ENCODE peak calls at places on chromosomes 3 and 15, in eight cellular contexts. One of them, this sample, is unnamed.

GRCh38 chr3:2568929-2569328 is 470.3 kb downstream of the CNTN4 start:
- DNase-seq in transverse colon: no peak
- DNase-seq in adrenal gland: no peak
- DNase-seq in CD8-positive, alpha-beta T cell: no peak
- DNase-seq in fibroblast of lung: no peak
- DNase-seq in aorta: no peak
- DNase-seq in sigmoid colon: no peak
- DNase-seq in psoas muscle: no peak
- DNase-seq in this sample: no peak

GRCh38 chr3:15327941-15328340 is 4.4 kb downstream of the SH3BP5 start:
- DNase-seq in transverse colon: peak; percentile 62
- DNase-seq in adrenal gland: peak; percentile 71
- DNase-seq in CD8-positive, alpha-beta T cell: no peak
- DNase-seq in fibroblast of lung: peak; percentile 61
- DNase-seq in aorta: peak; percentile 83
- DNase-seq in sigmoid colon: no peak
- DNase-seq in psoas muscle: peak; percentile 80
- DNase-seq in this sample: no peak

GRCh38 chr15:42156266-42156922 is at the start of gene PLA2G4F:
- DNase-seq in transverse colon: peak; percentile 83
- DNase-seq in adrenal gland: no peak
- DNase-seq in CD8-positive, alpha-beta T cell: no peak
- DNase-seq in fibroblast of lung: no peak
- DNase-seq in aorta: no peak
- DNase-seq in sigmoid colon: no peak
- DNase-seq in psoas muscle: peak; percentile 79
- DNase-seq in this sample: no peak

GRCh38 chr3:104102386-104102785 is 1264.3 kb upstream of the ALCAM start:
- DNase-seq in transverse colon: no peak
- DNase-seq in adrenal gland: no peak
- DNase-seq in CD8-positive, alpha-beta T cell: no peak
- DNase-seq in fibroblast of lung: peak; percentile 45
- DNase-seq in aorta: no peak
- DNase-seq in sigmoid colon: no peak
- DNase-seq in psoas muscle: no peak
- DNase-seq in this sample: peak; percentile 35

GRCh38 chr3:89059201-89059600 is 48.2 kb upstream of the EPHA3 start:
- DNase-seq in transverse colon: no peak
- DNase-seq in adrenal gland: no peak
- DNase-seq in CD8-positive, alpha-beta T cell: no peak
- DNase-seq in fibroblast of lung: peak; percentile 95
- DNase-seq in aorta: peak; percentile 68
- DNase-seq in sigmoid colon: no peak
- DNase-seq in psoas muscle: no peak
- DNase-seq in this sample: no peak

GRCh38 chr15:42080585-42081462 is 13.5 kb downstream of the PLA2G4D start:
- DNase-seq in transverse colon: no peak
- DNase-seq in adrenal gland: no peak
- DNase-seq in CD8-positive, alpha-beta T cell: peak; percentile 31
- DNase-seq in fibroblast of lung: peak; percentile 12
- DNase-seq in aorta: no peak
- DNase-seq in sigmoid colon: peak; percentile 52
- DNase-seq in psoas muscle: no peak
- DNase-seq in this sample: peak; percentile 17

GRCh38 chr3:152621967-152622812 is 212.7 kb upstream of the P2RY1 start:
- DNase-seq in transverse colon: no peak
- DNase-seq in adrenal gland: no peak
- DNase-seq in CD8-positive, alpha-beta T cell: no peak
- DNase-seq in fibroblast of lung: no peak
- DNase-seq in aorta: no peak
- DNase-seq in sigmoid colon: no peak
- DNase-seq in psoas muscle: no peak
- DNase-seq in this sample: no peak

GRCh38 chr15:31077181-31077580 is 24.3 kb downstream of the TRPM1 start:
- DNase-seq in transverse colon: peak; percentile 23
- DNase-seq in adrenal gland: no peak
- DNase-seq in CD8-positive, alpha-beta T cell: no peak
- DNase-seq in fibroblast of lung: no peak
- DNase-seq in aorta: no peak
- DNase-seq in sigmoid colon: no peak
- DNase-seq in psoas muscle: no peak
- DNase-seq in this sample: no peak

GRCh38 chr3:24368605-24369004 is 126.0 kb downstream of the THRB start:
- DNase-seq in transverse colon: no peak
- DNase-seq in adrenal gland: no peak
- DNase-seq in CD8-positive, alpha-beta T cell: no peak
- DNase-seq in fibroblast of lung: no peak
- DNase-seq in aorta: no peak
- DNase-seq in sigmoid colon: no peak
- DNase-seq in psoas muscle: no peak
- DNase-seq in this sample: no peak

GRCh38 chr15:55282284-55282833 is 7.3 kb downstream of the RAB27A start:
- DNase-seq in transverse colon: no peak
- DNase-seq in adrenal gland: peak; percentile 75
- DNase-seq in CD8-positive, alpha-beta T cell: no peak
- DNase-seq in fibroblast of lung: peak; percentile 91
- DNase-seq in aorta: no peak
- DNase-seq in sigmoid colon: no peak
- DNase-seq in psoas muscle: no peak
- DNase-seq in this sample: peak; percentile 70

GRCh38 chr3:34669490-34669889 is 871.1 kb downstream of the PDCD6IP start:
- DNase-seq in transverse colon: no peak
- DNase-seq in adrenal gland: no peak
- DNase-seq in CD8-positive, alpha-beta T cell: no peak
- DNase-seq in fibroblast of lung: no peak
- DNase-seq in aorta: no peak
- DNase-seq in sigmoid colon: no peak
- DNase-seq in psoas muscle: no peak
- DNase-seq in this sample: no peak

GRCh38 chr3:42662813-42663535 is 9.5 kb downstream of the ZBTB47 start:
- DNase-seq in transverse colon: no peak
- DNase-seq in adrenal gland: no peak
- DNase-seq in CD8-positive, alpha-beta T cell: no peak
- DNase-seq in fibroblast of lung: no peak
- DNase-seq in aorta: no peak
- DNase-seq in sigmoid colon: peak; percentile 59
- DNase-seq in psoas muscle: no peak
- DNase-seq in this sample: no peak

GRCh38 chr3:172061724-172062184 is 22.4 kb downstream of the FNDC3B start:
- DNase-seq in transverse colon: peak; percentile 43
- DNase-seq in adrenal gland: no peak
- DNase-seq in CD8-positive, alpha-beta T cell: no peak
- DNase-seq in fibroblast of lung: peak; percentile 45
- DNase-seq in aorta: no peak
- DNase-seq in sigmoid colon: no peak
- DNase-seq in psoas muscle: no peak
- DNase-seq in this sample: no peak

GRCh38 chr3:58704745-58705144 is 38.2 kb upstream of the FAM3D start:
- DNase-seq in transverse colon: no peak
- DNase-seq in adrenal gland: no peak
- DNase-seq in CD8-positive, alpha-beta T cell: no peak
- DNase-seq in fibroblast of lung: no peak
- DNase-seq in aorta: no peak
- DNase-seq in sigmoid colon: no peak
- DNase-seq in psoas muscle: no peak
- DNase-seq in this sample: no peak

DNA sequence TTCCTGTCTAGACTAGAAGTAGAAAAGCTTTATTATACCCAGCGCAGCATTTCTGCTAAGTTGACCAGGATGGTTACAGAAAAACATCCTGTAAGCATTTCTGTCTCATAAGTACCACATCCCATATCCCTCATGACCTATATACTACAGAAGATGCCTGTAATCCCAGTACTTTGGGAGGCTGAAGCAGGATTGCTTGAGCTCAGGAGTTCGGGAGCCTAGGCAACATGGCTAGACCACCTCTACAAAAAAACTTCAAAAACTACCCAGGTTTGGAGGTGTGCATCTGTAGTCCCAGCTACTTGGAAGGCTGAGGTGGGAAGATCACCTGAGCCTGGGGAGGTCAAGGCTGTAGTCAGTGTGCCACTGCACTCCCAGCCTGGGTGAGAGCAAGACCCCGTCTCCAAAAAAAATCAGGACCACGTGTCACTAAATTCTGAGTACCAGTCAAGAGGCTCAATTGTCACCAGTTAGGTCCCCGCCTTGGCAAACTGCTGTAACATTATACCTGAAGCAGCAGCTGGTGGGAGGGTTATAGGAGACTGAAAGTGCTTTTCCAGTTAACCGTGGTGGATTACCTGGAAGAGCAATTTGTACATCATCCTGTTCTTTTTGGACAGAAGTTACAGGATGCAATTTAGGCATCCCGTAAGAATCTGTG is 6.2 kb downstream of the RPL32 start:
- DNase-seq in transverse colon: no peak
- DNase-seq in adrenal gland: no peak
- DNase-seq in CD8-positive, alpha-beta T cell: no peak
- DNase-seq in fibroblast of lung: no peak
- DNase-seq in aorta: no peak
- DNase-seq in sigmoid colon: no peak
- DNase-seq in psoas muscle: no peak
- DNase-seq in this sample: no peak
- H3K4me3 ChIP-seq in transverse colon: no peak overlapping the region
- H3K4me3 ChIP-seq in adrenal gland: no peak overlapping the region
- H3K4me3 ChIP-seq in CD8-positive, alpha-beta T cell: no peak overlapping the region
- H3K4me3 ChIP-seq in fibroblast of lung: no peak overlapping the region
- H3K4me3 ChIP-seq in aorta: no peak overlapping the region
- H3K4me3 ChIP-seq in sigmoid colon: no peak overlapping the region
- H3K4me3 ChIP-seq in psoas muscle: no peak overlapping the region
- H3K4me3 ChIP-seq in this sample: no peak overlapping the region

GRCh38 chr15:25170113-25170731 is 215.4 kb downstream of the SNRPN start:
- DNase-seq in transverse colon: no peak
- DNase-seq in adrenal gland: no peak
- DNase-seq in CD8-positive, alpha-beta T cell: peak; percentile 41
- DNase-seq in fibroblast of lung: no peak
- DNase-seq in aorta: peak; percentile 63
- DNase-seq in sigmoid colon: peak; percentile 38
- DNase-seq in psoas muscle: peak; percentile 41
- DNase-seq in this sample: no peak

GRCh38 chr15:25171856-25172687 is 217.3 kb downstream of the SNRPN start:
- DNase-seq in transverse colon: no peak
- DNase-seq in adrenal gland: peak; percentile 3
- DNase-seq in CD8-positive, alpha-beta T cell: peak; percentile 38
- DNase-seq in fibroblast of lung: no peak
- DNase-seq in aorta: peak; percentile 59
- DNase-seq in sigmoid colon: peak; percentile 50
- DNase-seq in psoas muscle: peak; percentile 28
- DNase-seq in this sample: no peak

GRCh38 chr15:25171111-25171811 is 216.5 kb downstream of the SNRPN start:
- DNase-seq in transverse colon: no peak
- DNase-seq in adrenal gland: no peak
- DNase-seq in CD8-positive, alpha-beta T cell: no peak
- DNase-seq in fibroblast of lung: no peak
- DNase-seq in aorta: peak; percentile 58
- DNase-seq in sigmoid colon: peak; percentile 51
- DNase-seq in psoas muscle: peak; percentile 35
- DNase-seq in this sample: no peak

GRCh38 chr15:25170781-25171110 is 216.0 kb downstream of the SNRPN start:
- DNase-seq in transverse colon: no peak
- DNase-seq in adrenal gland: no peak
- DNase-seq in CD8-positive, alpha-beta T cell: peak; percentile 34
- DNase-seq in fibroblast of lung: no peak
- DNase-seq in aorta: no peak
- DNase-seq in sigmoid colon: peak; percentile 52
- DNase-seq in psoas muscle: no peak
- DNase-seq in this sample: no peak

DNA sequence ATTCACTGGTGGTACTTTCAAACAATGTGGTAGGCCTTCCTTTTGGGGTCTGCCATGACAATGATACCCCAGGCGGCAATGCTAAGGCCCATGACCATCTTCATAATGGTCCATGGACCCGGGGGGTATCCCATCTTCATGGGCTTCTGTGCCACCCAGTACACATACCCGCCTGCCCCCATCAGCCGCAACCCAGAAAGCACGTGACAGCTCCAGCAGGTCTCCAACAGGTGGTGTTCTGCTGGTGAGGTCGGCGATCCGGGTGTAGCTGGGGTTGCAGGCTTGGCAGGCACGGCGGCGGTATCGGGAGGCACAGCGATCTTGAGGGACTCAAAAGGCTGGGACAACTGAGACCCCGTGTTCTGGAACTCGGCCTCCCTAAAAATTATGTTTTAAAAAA is 214.5 kb downstream of the SNRPN start:
- DNase-seq in transverse colon: no peak
- DNase-seq in adrenal gland: no peak
- DNase-seq in CD8-positive, alpha-beta T cell: no peak
- DNase-seq in fibroblast of lung: no peak
- DNase-seq in aorta: peak; percentile 42
- DNase-seq in sigmoid colon: peak; percentile 42
- DNase-seq in psoas muscle: no peak
- DNase-seq in this sample: no peak
- H3K9me3 ChIP-seq in transverse colon: peaks cover 18% of the 10 kb centered on the region
- H3K9me3 ChIP-seq in adrenal gland: no peaks in the 10 kb centered on the region
- H3K9me3 ChIP-seq in CD8-positive, alpha-beta T cell: no peaks in the 10 kb centered on the region
- H3K9me3 ChIP-seq in fibroblast of lung: no peaks in the 10 kb centered on the region
- H3K9me3 ChIP-seq in aorta: peaks cover 2% of the 10 kb centered on the region
- H3K9me3 ChIP-seq in sigmoid colon: peaks cover 7% of the 10 kb centered on the region
- H3K9me3 ChIP-seq in psoas muscle: peaks cover 9% of the 10 kb centered on the region
- H3K9me3 ChIP-seq in this sample: no peaks in the 10 kb centered on the region

GRCh38 chr3:70979983-70980645 is 603.4 kb downstream of the FOXP1 start:
- DNase-seq in transverse colon: no peak
- DNase-seq in adrenal gland: no peak
- DNase-seq in CD8-positive, alpha-beta T cell: no peak
- DNase-seq in fibroblast of lung: peak; percentile 84
- DNase-seq in aorta: no peak
- DNase-seq in sigmoid colon: no peak
- DNase-seq in psoas muscle: no peak
- DNase-seq in this sample: no peak

GRCh38 chr3:70982700-70983140 is 600.8 kb downstream of the FOXP1 start:
- DNase-seq in transverse colon: no peak
- DNase-seq in adrenal gland: peak; percentile 76
- DNase-seq in CD8-positive, alpha-beta T cell: no peak
- DNase-seq in fibroblast of lung: peak; percentile 86
- DNase-seq in aorta: peak; percentile 82
- DNase-seq in sigmoid colon: peak; percentile 74
- DNase-seq in psoas muscle: peak; percentile 62
- DNase-seq in this sample: no peak

GRCh38 chr3:70981252-70981933 is 602.1 kb downstream of the FOXP1 start:
- DNase-seq in transverse colon: no peak
- DNase-seq in adrenal gland: peak; percentile 36
- DNase-seq in CD8-positive, alpha-beta T cell: no peak
- DNase-seq in fibroblast of lung: no peak
- DNase-seq in aorta: no peak
- DNase-seq in sigmoid colon: no peak
- DNase-seq in psoas muscle: no peak
- DNase-seq in this sample: no peak

GRCh38 chr3:70982274-70982673 is 601.3 kb downstream of the FOXP1 start:
- DNase-seq in transverse colon: no peak
- DNase-seq in adrenal gland: no peak
- DNase-seq in CD8-positive, alpha-beta T cell: no peak
- DNase-seq in fibroblast of lung: no peak
- DNase-seq in aorta: no peak
- DNase-seq in sigmoid colon: no peak
- DNase-seq in psoas muscle: no peak
- DNase-seq in this sample: no peak

GRCh38 chr3:70980646-70981031 is 602.9 kb downstream of the FOXP1 start:
- DNase-seq in transverse colon: no peak
- DNase-seq in adrenal gland: no peak
- DNase-seq in CD8-positive, alpha-beta T cell: no peak
- DNase-seq in fibroblast of lung: peak; percentile 83
- DNase-seq in aorta: no peak
- DNase-seq in sigmoid colon: no peak
- DNase-seq in psoas muscle: no peak
- DNase-seq in this sample: no peak
- H3K36me3 ChIP-seq in transverse colon: peaks cover 27% of the 10 kb centered on the region
- H3K36me3 ChIP-seq in adrenal gland: no peaks in the 10 kb centered on the region
- H3K36me3 ChIP-seq in CD8-positive, alpha-beta T cell: peaks cover 37% of the 10 kb centered on the region
- H3K36me3 ChIP-seq in fibroblast of lung: peaks cover 11% of the 10 kb centered on the region
- H3K36me3 ChIP-seq in aorta: peaks cover 11% of the 10 kb centered on the region
- H3K36me3 ChIP-seq in sigmoid colon: peaks cover 23% of the 10 kb centered on the region
- H3K36me3 ChIP-seq in psoas muscle: peaks cover 31% of the 10 kb centered on the region
- H3K36me3 ChIP-seq in this sample: no peaks in the 10 kb centered on the region

GRCh38 chr3:128280466-128281455 is 127.5 kb downstream of the EEFSEC start:
- DNase-seq in transverse colon: no peak
- DNase-seq in adrenal gland: no peak
- DNase-seq in CD8-positive, alpha-beta T cell: no peak
- DNase-seq in fibroblast of lung: no peak
- DNase-seq in aorta: no peak
- DNase-seq in sigmoid colon: no peak
- DNase-seq in psoas muscle: no peak
- DNase-seq in this sample: no peak
- H3K4me3 ChIP-seq in transverse colon: no peak overlapping the region
- H3K4me3 ChIP-seq in adrenal gland: no peak overlapping the region
- H3K4me3 ChIP-seq in CD8-positive, alpha-beta T cell: no peak overlapping the region
- H3K4me3 ChIP-seq in fibroblast of lung: no peak overlapping the region
- H3K4me3 ChIP-seq in aorta: no peak overlapping the region
- H3K4me3 ChIP-seq in sigmoid colon: no peak overlapping the region
- H3K4me3 ChIP-seq in psoas muscle: no peak overlapping the region
- H3K4me3 ChIP-seq in this sample: no peak overlapping the region